ENCODE peak calls at places on chromosomes 6 and 20, in ten cellular contexts. F, D, K, P, B, I, Y, R, C and H are unnamed samples.

GRCh38 chr20:13211956-13212618 is 9.0 kb upstream of the ISM1 start:
- DNase-seq in F (no peak), D (no peak), K (no peak), P (no peak), B (no peak), I (no peak), Y (no peak), R (no peak), C (no peak), H (no peak)

GRCh38 chr6:3500262-3501001 is 43.6 kb upstream of the SLC22A23 start:
- DNase-seq in F (no peak), D (no peak), K (no peak), P (peak), B (no peak), I (no peak), Y (peak), R (no peak), C (no peak), H (no peak)

GRCh38 chr20:32761831-32762753 is at the start of gene DNMT3B:
- DNase-seq in F (peak), D (peak), K (no peak), P (peak), B (peak), I (peak), Y (peak), R (peak), C (peak), H (peak)

GRCh38 chr6:225121-225721 is 67.1 kb upstream of the DUSP22 start:
- DNase-seq in F (no peak), D (no peak), K (no peak), P (no peak), B (no peak), I (no peak), Y (no peak), R (no peak), C (no peak), H (peak)

GRCh38 chr20:17852323-17852722 is 116.3 kb downstream of the SNX5 start:
- DNase-seq in F (no peak), D (no peak), K (no peak), P (no peak), B (no peak), I (no peak), Y (no peak), R (no peak), C (no peak), H (no peak)

GRCh38 chr6:81895511-81896185 is 143.2 kb upstream of the TENT5A start:
- DNase-seq in F (no peak), D (no peak), K (peak), P (peak), B (no peak), I (no peak), Y (peak), R (no peak), C (no peak), H (no peak)

GRCh38 chr6:158894192-158894591 is 75.0 kb upstream of the EZR start:
- DNase-seq in F (no peak), D (peak), K (peak), P (peak), B (no peak), I (no peak), Y (peak), R (no peak), C (no peak), H (no peak)

GRCh38 chr20:52972965-52973819 is 1.0 kb downstream of the TSHZ2 start:
- DNase-seq in F (no peak), D (peak), K (no peak), P (no peak), B (peak), I (peak), Y (no peak), R (peak), C (peak), H (no peak)